ENCODE peak calls at places on chromosomes 16 and 17, in five cellular contexts. R is breast epithelium, Q is tibial artery, E is mucosa of descending colon, O is HCT116. A is an unnamed sample.

GRCh38 chr16:80507538-80507937 is 33.3 kb upstream of the DYNLRB2 start:
- DNase-seq in Q (no peak), R (no peak), E (peak; percentile 22), O (no peak), A (no peak)

GRCh38 chr16:87201052-87201451 is 116.1 kb downstream of the C16orf95 start:
- DNase-seq in R (no peak), Q (peak; percentile 95), E (no peak), O (no peak), A (peak; percentile 50)

GRCh38 chr17:42275527-42276358 is 448 bp downstream of the STAT5B start:
- DNase-seq in Q (no peak), O (no peak), E (no peak), R (peak; percentile 19), A (no peak)

GRCh38 chr17:58991718-58992331 is 114.9 kb downstream of the TRIM37 start:
- DNase-seq in R (no peak), Q (no peak), O (no peak), E (no peak), A (peak; percentile 69)

GRCh38 chr17:82978765-82979349 is 100.6 kb upstream of the METRNL start:
- DNase-seq in R (peak; percentile 16), E (no peak), Q (no peak), O (no peak), A (no peak)

GRCh38 chr17:34542700-34543336 is 36.6 kb upstream of the TMEM132E start:
- DNase-seq in E (no peak), Q (no peak), R (no peak), O (no peak), A (no peak)

GRCh38 chr16:20851601-20852000 is 45.3 kb downstream of the REXO5 start:
- DNase-seq in R (peak; percentile 88), O (peak; percentile 28), E (peak; percentile 42), Q (peak; percentile 93), A (peak; percentile 87)

GRCh38 chr16:83633285-83633684 is 174.5 kb upstream of the HSBP1 start:
- DNase-seq in O (no peak), E (no peak), R (no peak), Q (no peak), A (peak; percentile 6)

GRCh38 chr16:75053791-75054555 is 55.1 kb downstream of the ZNRF1 start:
- DNase-seq in E (peak; percentile 94), O (peak; percentile 40), R (peak; percentile 62), Q (no peak), A (no peak)

DNA sequence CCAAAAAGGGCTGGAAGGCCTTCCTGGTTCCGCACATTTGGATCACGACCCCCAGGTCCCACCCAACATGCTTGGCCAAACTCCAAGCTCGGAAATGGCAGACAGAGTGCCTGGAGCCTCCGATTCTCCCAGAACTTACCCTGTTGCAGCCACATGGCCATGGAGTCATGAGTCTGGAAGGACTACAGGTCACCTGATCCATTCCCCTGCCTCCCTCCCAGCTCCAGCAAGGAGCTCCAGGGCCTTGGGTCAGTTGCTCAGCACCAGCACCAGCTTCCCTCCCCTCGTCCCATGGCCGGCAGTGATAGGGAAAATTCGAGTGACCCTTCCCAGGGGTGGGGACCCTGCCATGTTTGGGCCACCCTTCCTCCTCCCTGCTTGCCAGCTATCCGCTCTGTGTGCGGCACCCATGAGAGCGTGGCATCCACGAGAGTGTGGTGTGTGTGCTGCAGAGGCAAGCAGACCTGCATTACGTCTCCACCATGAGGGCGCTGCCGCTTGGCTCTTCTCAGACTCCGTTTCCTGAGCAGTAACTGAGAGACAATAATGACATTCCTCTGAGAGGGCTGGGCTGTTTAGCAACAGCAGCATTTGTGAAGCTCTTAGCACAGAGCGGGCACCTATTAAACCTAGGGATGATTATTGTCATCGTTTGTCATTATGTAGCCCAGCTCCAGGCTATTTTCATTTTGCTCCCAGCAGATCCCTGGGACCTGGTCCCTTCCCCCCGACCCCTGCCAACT is 21.3 kb upstream of the RPL38 start:
- DNase-seq in Q (no peak), E (no peak), O (no peak), R (no peak), A (no peak)
- H3K9me3 ChIP-seq in Q (no peaks in the 10 kb centered on the region), E (no peaks in the 10 kb centered on the region), O (no peaks in the 10 kb centered on the region), R (no peaks in the 10 kb centered on the region), A (no peaks in the 10 kb centered on the region)

GRCh38 chr16:10831899-10832886 is 13.6 kb upstream of the TVP23A start:
- DNase-seq in R (no peak), Q (peak; percentile 52), E (no peak), O (no peak), A (no peak)

GRCh38 chr16:10822702-10823101 is 4.1 kb upstream of the TVP23A start:
- DNase-seq in R (no peak), E (no peak), Q (no peak), O (no peak), A (no peak)

GRCh38 chr16:10824111-10824893 is 5.7 kb upstream of the TVP23A start:
- DNase-seq in R (no peak), E (no peak), Q (no peak), O (no peak), A (peak; percentile 75)

GRCh38 chr16:10828851-10829331 is 10.3 kb upstream of the TVP23A start:
- DNase-seq in E (peak; percentile 81), O (no peak), R (peak; percentile 94), Q (peak; percentile 98), A (peak; percentile 94)

GRCh38 chr16:10827691-10828341 is 9.2 kb upstream of the TVP23A start:
- DNase-seq in E (peak; percentile 50), R (peak; percentile 84), Q (peak; percentile 92), O (no peak), A (peak; percentile 75)
- H3K4me3 ChIP-seq in E (no peak overlapping the region), R (peak overlapping the region; percentile 60), Q (peak overlapping the region; percentile 14), O (no peak overlapping the region), A (no peak overlapping the region)

DNA sequence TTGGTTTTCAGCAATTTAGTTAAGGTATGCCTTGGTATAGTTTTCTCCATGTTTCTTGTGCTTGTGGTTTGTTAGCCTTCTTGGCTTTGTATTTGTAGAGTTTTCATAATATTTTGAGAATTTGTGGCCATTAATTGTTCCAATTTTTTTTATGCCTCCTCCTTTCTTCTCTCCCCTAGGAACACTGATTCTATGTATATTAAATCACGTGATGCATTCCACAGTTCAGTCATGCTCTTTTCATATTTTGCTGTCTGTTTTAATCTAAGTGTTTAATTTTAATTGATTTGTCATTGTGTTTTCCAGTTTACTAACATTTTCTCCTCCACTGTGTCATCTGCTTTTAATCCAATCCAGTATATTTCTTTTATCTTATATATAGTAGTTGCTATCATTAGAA is 263.6 kb downstream of the SHISA9 start:
- DNase-seq in O (no peak), R (no peak), Q (no peak), E (no peak), A (no peak)
- H3K9me3 ChIP-seq in O (peaks cover 5% of the 10 kb centered on the region), R (peaks cover 8% of the 10 kb centered on the region), Q (no peaks in the 10 kb centered on the region), E (peaks cover 15% of the 10 kb centered on the region), A (no peaks in the 10 kb centered on the region)

GRCh38 chr17:51395621-51396020 is 135.3 kb downstream of the UTP18 start:
- DNase-seq in O (no peak), Q (no peak), E (no peak), R (no peak), A (no peak)
- H3K4me3 ChIP-seq in O (no peak overlapping the region), Q (no peak overlapping the region), E (no peak overlapping the region), R (no peak overlapping the region), A (no peak overlapping the region)

GRCh38 chr17:49018116-49018612 is 21.0 kb downstream of the IGF2BP1 start:
- DNase-seq in Q (no peak), R (no peak), E (no peak), O (no peak), A (no peak)
- H3K9me3 ChIP-seq in Q (no peaks in the 10 kb centered on the region), R (no peaks in the 10 kb centered on the region), E (no peaks in the 10 kb centered on the region), O (no peaks in the 10 kb centered on the region), A (no peaks in the 10 kb centered on the region)

DNA sequence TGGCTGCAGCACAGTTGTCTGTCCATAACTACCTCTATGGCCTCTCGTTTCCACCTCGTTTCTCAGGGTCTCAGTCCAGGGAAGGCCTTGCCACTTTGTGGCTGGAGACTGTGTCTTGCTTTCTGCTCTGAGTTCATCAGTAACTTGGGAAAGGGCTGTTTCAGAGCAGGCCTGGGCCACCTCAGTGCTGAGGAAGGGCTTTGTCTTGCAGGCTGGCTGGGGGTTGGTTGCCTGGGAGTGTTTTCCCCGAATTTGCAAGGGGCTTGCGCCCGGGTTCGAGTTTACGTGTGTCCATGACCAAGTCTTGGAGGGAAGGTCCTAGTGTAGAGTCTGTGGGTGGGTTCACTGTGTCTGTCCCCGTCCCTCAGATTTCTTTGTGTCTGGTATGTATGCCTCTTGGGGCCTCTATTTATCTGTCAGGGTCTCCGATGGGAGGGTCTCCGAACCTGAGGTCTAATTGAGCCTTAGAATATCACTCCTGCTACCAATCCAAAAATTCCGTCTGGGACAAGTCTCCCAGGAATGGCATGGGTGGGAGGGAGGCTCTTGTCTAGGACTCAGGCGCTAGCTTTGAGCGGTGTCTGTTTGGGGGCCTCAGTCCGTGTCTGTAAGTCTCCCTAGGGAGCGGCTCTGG is 594 bp upstream of the TGFB1I1 start:
- DNase-seq in O (no peak), Q (no peak), E (no peak), R (no peak), A (no peak)
- H3K4me3 ChIP-seq in O (peak overlapping the region; percentile 72), Q (peak overlapping the region; percentile 72), E (peak overlapping the region; percentile 28), R (peak overlapping the region; percentile 77), A (peak overlapping the region; percentile 62)

DNA sequence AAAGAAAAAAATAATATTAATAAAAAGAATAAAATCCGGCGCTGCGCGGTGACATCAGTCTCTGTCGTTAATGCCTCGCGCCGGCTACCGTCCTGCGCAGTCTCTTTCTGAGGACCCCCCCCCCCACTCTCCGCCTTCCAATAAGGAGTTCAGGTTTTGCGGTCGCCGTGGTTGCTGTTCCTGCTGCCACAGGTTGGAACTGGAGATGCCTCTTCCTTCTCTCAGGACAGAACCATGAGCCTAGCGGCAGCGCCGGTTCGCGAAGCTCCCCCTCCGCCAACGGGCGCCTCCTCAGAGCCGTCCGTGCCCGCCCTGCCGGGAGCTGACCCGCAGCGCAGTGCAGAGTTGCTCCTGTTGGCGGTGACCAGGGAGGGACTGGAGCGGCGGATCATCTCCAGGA is 2093.4 kb downstream of the TP53TG3F start:
- DNase-seq in E (no peak), O (no peak), R (no peak), Q (no peak), A (no peak)
- H3K9me3 ChIP-seq in E (peaks cover 34% of the 10 kb centered on the region), O (no peaks in the 10 kb centered on the region), R (no peaks in the 10 kb centered on the region), Q (no peaks in the 10 kb centered on the region), A (no peaks in the 10 kb centered on the region)

GRCh38 chr16:10878644-10879498 is 1.9 kb downstream of the CIITA start:
- DNase-seq in Q (peak; percentile 76), O (no peak), E (peak; percentile 67), R (peak; percentile 40), A (peak; percentile 78)

GRCh38 chr16:10877472-10877946 is 507 bp downstream of the CIITA start:
- DNase-seq in R (no peak), O (no peak), E (no peak), Q (peak; percentile 32), A (no peak)

GRCh38 chr16:10876799-10877341 is at the start of gene CIITA:
- DNase-seq in Q (peak; percentile 85), R (peak; percentile 59), O (peak; percentile 81), E (peak; percentile 68), A (peak; percentile 74)

GRCh38 chr16:10879681-10880589 is 2.9 kb downstream of the CIITA start:
- DNase-seq in R (no peak), Q (peak; percentile 53), E (no peak), O (no peak), A (no peak)

GRCh38 chr16:10878328-10878643 is 1.3 kb downstream of the CIITA start:
- DNase-seq in R (no peak), O (no peak), E (no peak), Q (no peak), A (no peak)
- H3K4me3 ChIP-seq in R (peak overlapping the region; percentile 68), O (no peak overlapping the region), E (no peak overlapping the region), Q (peak overlapping the region; percentile 66), A (peak overlapping the region; percentile 57)